ENCODE peak calls at places on chromosomes 2 and 18, in seven cellular contexts. G, Z, I, X, Q, C and P are unnamed samples.

GRCh38 chr18:36711014-36711725 is 117.6 kb downstream of the TPGS2 start:
- DNase-seq in Z (no peak), C (no peak), G (no peak), X (no peak), Q (no peak), I (no peak), P (no peak)

GRCh38 chr2:20212871-20213503 is 11.9 kb downstream of the SDC1 start:
- DNase-seq in Q (no peak), I (no peak), Z (peak), X (no peak), C (no peak), G (no peak), P (no peak)

GRCh38 chr2:224749136-224749535 is 33.0 kb upstream of the CCDC195 start:
- DNase-seq in I (no peak), Z (no peak), G (no peak), Q (no peak), C (no peak), X (no peak), P (no peak)

GRCh38 chr2:168641636-168642035 is 160.8 kb upstream of the NOSTRIN start:
- DNase-seq in G (no peak), I (no peak), C (no peak), X (no peak), Z (no peak), Q (no peak), P (no peak)

GRCh38 chr2:195657634-195658540 is 861 bp downstream of the SLC39A10 start:
- DNase-seq in I (peak), X (peak), G (peak), Z (peak), C (no peak), Q (peak), P (peak)

GRCh38 chr2:230161180-230161579 is 58.6 kb downstream of the SP110 start:
- DNase-seq in G (no peak), I (no peak), X (no peak), C (peak), Z (no peak), Q (no peak), P (no peak)

GRCh38 chr2:127065299-127065931 is 41.5 kb downstream of the BIN1 start:
- DNase-seq in G (no peak), X (no peak), Z (no peak), I (no peak), Q (no peak), C (no peak), P (no peak)

GRCh38 chr2:205930209-205930608 is 155.8 kb downstream of the INO80D start:
- DNase-seq in X (no peak), Z (no peak), G (no peak), C (no peak), Q (no peak), I (no peak), P (no peak)

GRCh38 chr2:20672191-20672951 is 5.4 kb downstream of the GDF7 start:
- DNase-seq in Z (no peak), I (no peak), G (no peak), Q (no peak), X (no peak), C (no peak), P (no peak)

GRCh38 chr2:64751286-64752260 is 97.9 kb upstream of the SERTAD2 start:
- DNase-seq in X (no peak), G (peak), Z (peak), I (no peak), Q (peak), C (no peak), P (no peak)